ENCODE peak calls at places on chromosome 17, in ten cellular contexts. One of them, this sample, is unnamed.

GRCh38 chr17:49316889-49317288 is 45.2 kb downstream of the ZNF652 start:
- DNase-seq in transverse colon: no peak
- DNase-seq in stomach: no peak
- DNase-seq in sigmoid colon: no peak
- DNase-seq in suprapubic skin: no peak
- DNase-seq in upper lobe of left lung: no peak
- DNase-seq in esophagus muscularis mucosa: no peak
- DNase-seq in HepG2: no peak
- DNase-seq in tibial nerve: no peak
- DNase-seq in H1: no peak
- DNase-seq in this sample: no peak

GRCh38 chr17:16287563-16288027 is 65.7 kb downstream of the CENPV start:
- DNase-seq in sigmoid colon: no peak
- DNase-seq in upper lobe of left lung: no peak
- DNase-seq in HepG2: peak; percentile 48
- DNase-seq in suprapubic skin: no peak
- DNase-seq in stomach: peak; percentile 37
- DNase-seq in tibial nerve: no peak
- DNase-seq in esophagus muscularis mucosa: no peak
- DNase-seq in H1: no peak
- DNase-seq in transverse colon: peak; percentile 40
- DNase-seq in this sample: no peak

GRCh38 chr17:48995332-48995870 is 1.8 kb upstream of the IGF2BP1 start:
- DNase-seq in transverse colon: no peak
- DNase-seq in upper lobe of left lung: no peak
- DNase-seq in stomach: no peak
- DNase-seq in H1: no peak
- DNase-seq in tibial nerve: no peak
- DNase-seq in esophagus muscularis mucosa: peak; percentile 50
- DNase-seq in suprapubic skin: peak; percentile 60
- DNase-seq in HepG2: no peak
- DNase-seq in sigmoid colon: no peak
- DNase-seq in this sample: no peak

GRCh38 chr17:33725675-33726271 is 432.7 kb upstream of the ASIC2 start:
- DNase-seq in suprapubic skin: no peak
- DNase-seq in transverse colon: peak; percentile 24
- DNase-seq in stomach: peak; percentile 31
- DNase-seq in esophagus muscularis mucosa: no peak
- DNase-seq in upper lobe of left lung: no peak
- DNase-seq in sigmoid colon: no peak
- DNase-seq in HepG2: peak; percentile 24
- DNase-seq in tibial nerve: no peak
- DNase-seq in H1: peak; percentile 36
- DNase-seq in this sample: no peak

GRCh38 chr17:78130439-78131101 is at the start of gene TMC8:
- DNase-seq in sigmoid colon: no peak
- DNase-seq in H1: no peak
- DNase-seq in upper lobe of left lung: peak; percentile 73
- DNase-seq in suprapubic skin: peak; percentile 81
- DNase-seq in esophagus muscularis mucosa: no peak
- DNase-seq in HepG2: peak; percentile 59
- DNase-seq in stomach: peak; percentile 51
- DNase-seq in transverse colon: peak; percentile 72
- DNase-seq in tibial nerve: no peak
- DNase-seq in this sample: no peak

GRCh38 chr17:64186171-64187092 is 56.5 kb upstream of the ERN1 start:
- DNase-seq in esophagus muscularis mucosa: no peak
- DNase-seq in tibial nerve: no peak
- DNase-seq in stomach: no peak
- DNase-seq in sigmoid colon: no peak
- DNase-seq in suprapubic skin: no peak
- DNase-seq in upper lobe of left lung: no peak
- DNase-seq in transverse colon: no peak
- DNase-seq in HepG2: no peak
- DNase-seq in H1: no peak
- DNase-seq in this sample: no peak

GRCh38 chr17:36675250-36675649 is 73.9 kb downstream of the MRM1 start:
- DNase-seq in tibial nerve: no peak
- DNase-seq in upper lobe of left lung: no peak
- DNase-seq in transverse colon: peak; percentile 14
- DNase-seq in H1: no peak
- DNase-seq in suprapubic skin: no peak
- DNase-seq in stomach: no peak
- DNase-seq in sigmoid colon: no peak
- DNase-seq in HepG2: no peak
- DNase-seq in esophagus muscularis mucosa: no peak
- DNase-seq in this sample: no peak

GRCh38 chr17:19904412-19904811 is 36.7 kb upstream of the ULK2 start:
- DNase-seq in upper lobe of left lung: no peak
- DNase-seq in tibial nerve: no peak
- DNase-seq in transverse colon: no peak
- DNase-seq in sigmoid colon: no peak
- DNase-seq in H1: no peak
- DNase-seq in HepG2: peak; percentile 8
- DNase-seq in esophagus muscularis mucosa: no peak
- DNase-seq in suprapubic skin: no peak
- DNase-seq in stomach: no peak
- DNase-seq in this sample: no peak

GRCh38 chr17:45313927-45314760 is 2.7 kb downstream of the MAP3K14 start:
- DNase-seq in esophagus muscularis mucosa: no peak
- DNase-seq in stomach: no peak
- DNase-seq in H1: no peak
- DNase-seq in upper lobe of left lung: no peak
- DNase-seq in suprapubic skin: no peak
- DNase-seq in transverse colon: no peak
- DNase-seq in tibial nerve: no peak
- DNase-seq in sigmoid colon: no peak
- DNase-seq in HepG2: no peak
- DNase-seq in this sample: no peak

GRCh38 chr17:45316271-45317112 is at the start of gene MAP3K14:
- DNase-seq in H1: no peak
- DNase-seq in stomach: peak; percentile 75
- DNase-seq in tibial nerve: peak; percentile 54
- DNase-seq in upper lobe of left lung: peak; percentile 96
- DNase-seq in esophagus muscularis mucosa: no peak
- DNase-seq in HepG2: peak; percentile 68
- DNase-seq in suprapubic skin: peak; percentile 89
- DNase-seq in transverse colon: peak; percentile 77
- DNase-seq in sigmoid colon: peak; percentile 89
- DNase-seq in this sample: peak; percentile 73

GRCh38 chr17:45313419-45313771 is 3.4 kb downstream of the MAP3K14 start:
- DNase-seq in stomach: no peak
- DNase-seq in H1: no peak
- DNase-seq in tibial nerve: no peak
- DNase-seq in transverse colon: no peak
- DNase-seq in HepG2: no peak
- DNase-seq in sigmoid colon: no peak
- DNase-seq in esophagus muscularis mucosa: no peak
- DNase-seq in suprapubic skin: no peak
- DNase-seq in upper lobe of left lung: peak; percentile 24
- DNase-seq in this sample: no peak

GRCh38 chr17:45315583-45316270 is 1.1 kb downstream of the MAP3K14 start:
- DNase-seq in sigmoid colon: no peak
- DNase-seq in upper lobe of left lung: no peak
- DNase-seq in esophagus muscularis mucosa: no peak
- DNase-seq in H1: no peak
- DNase-seq in suprapubic skin: no peak
- DNase-seq in stomach: no peak
- DNase-seq in transverse colon: no peak
- DNase-seq in tibial nerve: no peak
- DNase-seq in HepG2: no peak
- DNase-seq in this sample: no peak

DNA sequence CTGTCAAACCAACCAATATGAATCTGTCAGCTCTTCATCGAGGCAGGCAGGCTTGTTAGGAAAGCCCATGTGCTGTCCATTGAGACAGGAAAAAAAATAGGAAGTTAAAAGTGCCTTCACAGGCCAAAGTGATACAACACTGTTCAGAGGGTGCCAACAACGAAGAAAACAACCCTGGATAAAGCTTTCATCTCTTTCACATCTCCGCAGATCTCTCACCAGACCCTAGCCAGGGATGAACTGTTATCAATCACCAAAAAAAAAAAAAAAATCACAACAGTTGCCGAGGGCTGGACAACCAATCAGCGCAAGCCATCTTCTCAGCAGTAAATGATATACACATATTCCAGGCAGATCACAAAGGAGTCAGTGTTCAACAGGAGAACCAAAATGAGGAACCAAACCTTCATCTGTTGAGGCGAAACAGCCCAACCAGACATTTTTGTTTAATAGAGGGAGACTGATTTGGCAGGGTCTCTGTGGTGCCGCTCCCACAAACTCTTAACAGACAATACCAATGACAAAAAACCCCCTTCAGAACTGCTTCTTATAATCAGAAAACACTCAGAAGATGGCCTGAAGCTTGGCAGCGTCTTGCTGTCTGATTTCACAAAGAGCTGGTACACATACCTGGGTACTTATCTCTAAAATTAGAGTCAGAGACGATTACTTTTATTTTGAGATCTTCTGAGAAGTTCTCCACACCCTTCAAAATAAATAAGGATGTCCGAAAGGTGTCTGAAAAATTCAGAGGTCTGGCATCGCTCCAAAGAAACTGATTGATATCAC is 1.9 kb downstream of the MAP3K14 start:
- DNase-seq in tibial nerve: no peak
- DNase-seq in sigmoid colon: no peak
- DNase-seq in H1: no peak
- DNase-seq in transverse colon: no peak
- DNase-seq in suprapubic skin: no peak
- DNase-seq in HepG2: no peak
- DNase-seq in stomach: no peak
- DNase-seq in esophagus muscularis mucosa: no peak
- DNase-seq in upper lobe of left lung: no peak
- DNase-seq in this sample: no peak
- TF ChIP-seq POLR2A in tibial nerve: no peak
- TF ChIP-seq POLR2A in sigmoid colon: no peak
- TF ChIP-seq POLR2A in H1: no peak
- TF ChIP-seq POLR2A in transverse colon: peak; percentile 37
- TF ChIP-seq POLR2A in suprapubic skin: no peak
- TF ChIP-seq POLR2A in HepG2: no peak
- TF ChIP-seq POLR2A in stomach: no peak
- TF ChIP-seq POLR2A in esophagus muscularis mucosa: no peak
- TF ChIP-seq POLR2A in upper lobe of left lung: no peak
- TF ChIP-seq POLR2A in this sample: no peak

DNA sequence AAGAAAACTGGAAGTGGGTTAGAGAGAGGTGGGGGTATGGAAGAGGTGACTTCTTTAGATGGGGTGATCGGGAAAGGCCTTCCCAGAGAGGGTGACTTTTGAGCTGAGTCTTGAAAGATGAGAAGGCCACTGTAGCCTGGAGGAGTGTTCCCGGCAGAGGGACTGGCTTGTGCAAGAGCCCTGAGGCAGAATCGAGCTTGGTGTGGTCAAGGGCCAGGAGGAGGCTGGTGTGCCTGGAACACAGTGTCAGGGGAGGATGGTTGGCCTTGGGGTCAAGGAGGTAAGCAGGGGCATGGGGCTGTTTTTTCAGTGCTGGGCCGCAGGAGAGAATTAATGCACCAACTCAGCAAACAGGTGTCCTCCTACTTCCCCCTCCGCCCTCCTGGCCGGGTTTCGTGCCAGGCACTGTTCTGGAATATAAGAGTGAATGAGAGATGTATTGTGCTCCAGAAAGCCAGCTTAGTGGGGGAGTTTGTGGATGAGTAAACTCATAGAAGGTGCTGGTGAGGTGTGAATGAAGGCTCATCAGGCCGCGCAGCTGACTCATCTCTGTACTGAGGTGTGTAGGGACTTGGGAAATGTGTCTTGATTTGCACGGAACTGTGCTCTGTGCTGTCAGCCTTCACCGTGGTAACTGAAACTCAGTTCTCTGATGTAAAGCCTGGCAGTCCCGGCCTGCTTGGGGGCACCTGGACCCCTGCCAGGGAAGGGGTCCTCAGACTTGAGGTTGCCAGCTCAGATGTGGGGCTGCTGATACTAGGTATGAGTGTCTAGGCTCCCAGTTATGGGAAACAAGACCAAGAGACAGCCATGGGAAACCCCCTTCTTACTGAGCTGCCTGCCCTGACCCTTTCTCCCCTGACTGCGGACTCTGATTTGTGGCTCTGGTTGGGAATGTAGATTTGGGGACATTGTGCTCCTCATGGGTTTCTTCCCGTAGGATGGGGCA is 15.3 kb downstream of the KSR1 start:
- DNase-seq in H1: no peak
- DNase-seq in tibial nerve: no peak
- DNase-seq in suprapubic skin: no peak
- DNase-seq in stomach: no peak
- DNase-seq in transverse colon: peak; percentile 30
- DNase-seq in sigmoid colon: no peak
- DNase-seq in HepG2: no peak
- DNase-seq in esophagus muscularis mucosa: no peak
- DNase-seq in upper lobe of left lung: no peak
- DNase-seq in this sample: no peak
- TF ChIP-seq EP300 in H1: no peak
- TF ChIP-seq EP300 in tibial nerve: no peak
- TF ChIP-seq EP300 in suprapubic skin: no peak
- TF ChIP-seq EP300 in stomach: no peak
- TF ChIP-seq EP300 in transverse colon: no peak
- TF ChIP-seq EP300 in sigmoid colon: no peak
- TF ChIP-seq EP300 in HepG2: no peak
- TF ChIP-seq EP300 in esophagus muscularis mucosa: no peak
- TF ChIP-seq EP300 in upper lobe of left lung: no peak
- TF ChIP-seq EP300 in this sample: no peak

DNA sequence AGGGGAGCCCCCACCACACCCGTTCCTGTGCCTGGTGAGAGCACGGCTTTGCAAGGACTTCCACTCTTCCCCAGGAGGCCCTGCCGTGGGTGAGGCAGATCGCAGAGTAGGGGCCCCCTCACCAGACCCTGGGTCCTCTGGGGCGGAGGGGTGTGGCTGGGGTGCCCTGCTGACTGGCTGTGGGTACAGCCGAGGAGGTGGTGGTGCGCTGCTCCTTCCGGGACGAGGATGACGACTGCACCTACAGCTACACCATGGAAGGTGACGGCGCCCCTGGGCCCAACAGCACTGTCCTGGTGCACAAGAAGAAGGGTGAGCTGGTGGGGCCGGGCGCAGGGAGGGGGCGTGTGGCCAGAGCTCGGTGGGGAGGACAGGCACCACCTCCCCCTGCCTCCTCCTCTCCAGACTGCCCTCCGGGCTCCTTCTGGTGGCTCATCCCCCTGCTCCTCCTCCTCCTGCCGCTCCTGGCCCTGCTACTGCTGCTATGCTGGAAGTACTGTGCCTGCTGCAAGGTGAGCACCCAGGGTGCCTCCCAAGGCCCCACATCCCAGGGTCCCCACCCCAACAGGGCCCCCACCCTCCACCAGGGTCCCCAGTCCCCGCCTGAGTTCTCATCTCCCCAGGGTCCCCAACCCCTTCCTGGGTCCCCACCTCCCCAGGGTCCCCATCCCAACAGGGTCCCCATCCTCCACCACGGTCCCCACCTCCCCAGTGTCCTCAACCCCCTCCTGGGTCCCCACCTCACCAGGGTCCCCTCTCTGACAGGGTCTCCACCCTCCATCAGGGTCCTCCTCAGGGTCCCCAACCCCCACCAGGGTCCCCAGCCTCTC is 16.1 kb downstream of the ITGB4 start:
- DNase-seq in upper lobe of left lung: peak; percentile 75
- DNase-seq in H1: no peak
- DNase-seq in esophagus muscularis mucosa: no peak
- DNase-seq in sigmoid colon: no peak
- DNase-seq in stomach: no peak
- DNase-seq in tibial nerve: no peak
- DNase-seq in transverse colon: no peak
- DNase-seq in HepG2: no peak
- DNase-seq in suprapubic skin: no peak
- DNase-seq in this sample: no peak
- H3K27me3 ChIP-seq in upper lobe of left lung: no peaks in the 10 kb centered on the region
- H3K27me3 ChIP-seq in H1: no peaks in the 10 kb centered on the region
- H3K27me3 ChIP-seq in esophagus muscularis mucosa: no peaks in the 10 kb centered on the region
- H3K27me3 ChIP-seq in sigmoid colon: no peaks in the 10 kb centered on the region
- H3K27me3 ChIP-seq in stomach: no peaks in the 10 kb centered on the region
- H3K27me3 ChIP-seq in tibial nerve: no peaks in the 10 kb centered on the region
- H3K27me3 ChIP-seq in transverse colon: no peaks in the 10 kb centered on the region
- H3K27me3 ChIP-seq in HepG2: no peaks in the 10 kb centered on the region
- H3K27me3 ChIP-seq in suprapubic skin: no peaks in the 10 kb centered on the region
- H3K27me3 ChIP-seq in this sample: no peaks in the 10 kb centered on the region

GRCh38 chr17:42578282-42578869 is 847 bp upstream of the PSMC3IP start:
- DNase-seq in sigmoid colon: peak; percentile 87
- DNase-seq in tibial nerve: peak; percentile 69
- DNase-seq in upper lobe of left lung: no peak
- DNase-seq in stomach: peak; percentile 79
- DNase-seq in transverse colon: peak; percentile 88
- DNase-seq in esophagus muscularis mucosa: peak; percentile 94
- DNase-seq in HepG2: peak; percentile 84
- DNase-seq in suprapubic skin: peak; percentile 85
- DNase-seq in H1: peak; percentile 72
- DNase-seq in this sample: peak; percentile 69
- TF ChIP-seq POLR2A in sigmoid colon: no peak
- TF ChIP-seq POLR2A in tibial nerve: no peak
- TF ChIP-seq POLR2A in upper lobe of left lung: no peak
- TF ChIP-seq POLR2A in stomach: no peak
- TF ChIP-seq POLR2A in transverse colon: no peak
- TF ChIP-seq POLR2A in esophagus muscularis mucosa: no peak
- TF ChIP-seq POLR2A in HepG2: no peak
- TF ChIP-seq POLR2A in suprapubic skin: no peak
- TF ChIP-seq POLR2A in H1: no peak
- TF ChIP-seq POLR2A in this sample: no peak

This sample was measured in ovary.